ENCODE peak calls at places on chromosomes 13 and 19, in ten cellular contexts. One of them, this sample, is unnamed.

GRCh38 chr19:17473041-17473440 is 2.7 kb downstream of the SLC27A1 start:
- DNase-seq in bronchial epithelial cell: peak; percentile 67
- DNase-seq in foreskin keratinocyte: peak; percentile 63
- DNase-seq in hepatocyte: no peak
- DNase-seq in lower leg skin: no peak
- DNase-seq in lung: no peak
- DNase-seq in cardiac fibroblast: peak; percentile 77
- DNase-seq in CD8-positive, alpha-beta T cell: no peak
- DNase-seq in epithelial cell of esophagus: peak; percentile 74
- DNase-seq in heart right ventricle: no peak
- DNase-seq in this sample: peak; percentile 63

GRCh38 chr13:50085063-50085462 is 69.8 kb downstream of the KCNRG start:
- DNase-seq in bronchial epithelial cell: peak; percentile 37
- DNase-seq in heart right ventricle: no peak
- DNase-seq in hepatocyte: peak; percentile 72
- DNase-seq in epithelial cell of esophagus: peak; percentile 49
- DNase-seq in lower leg skin: no peak
- DNase-seq in foreskin keratinocyte: peak; percentile 21
- DNase-seq in cardiac fibroblast: peak; percentile 66
- DNase-seq in CD8-positive, alpha-beta T cell: no peak
- DNase-seq in lung: no peak
- DNase-seq in this sample: peak; percentile 51

GRCh38 chr19:10454267-10454666 is 33.9 kb downstream of the PDE4A start:
- DNase-seq in lower leg skin: no peak
- DNase-seq in lung: no peak
- DNase-seq in heart right ventricle: no peak
- DNase-seq in foreskin keratinocyte: no peak
- DNase-seq in cardiac fibroblast: peak; percentile 12
- DNase-seq in bronchial epithelial cell: no peak
- DNase-seq in hepatocyte: no peak
- DNase-seq in epithelial cell of esophagus: no peak
- DNase-seq in CD8-positive, alpha-beta T cell: no peak
- DNase-seq in this sample: peak; percentile 38

GRCh38 chr13:108257238-108257637 is 12.3 kb upstream of the TNFSF13B start:
- DNase-seq in epithelial cell of esophagus: no peak
- DNase-seq in cardiac fibroblast: no peak
- DNase-seq in CD8-positive, alpha-beta T cell: no peak
- DNase-seq in hepatocyte: no peak
- DNase-seq in bronchial epithelial cell: no peak
- DNase-seq in foreskin keratinocyte: no peak
- DNase-seq in heart right ventricle: no peak
- DNase-seq in lower leg skin: no peak
- DNase-seq in lung: no peak
- DNase-seq in this sample: no peak

GRCh38 chr19:21586341-21587116 is 81.1 kb downstream of the ZNF429 start:
- DNase-seq in lung: no peak
- DNase-seq in lower leg skin: no peak
- DNase-seq in CD8-positive, alpha-beta T cell: peak; percentile 23
- DNase-seq in epithelial cell of esophagus: no peak
- DNase-seq in cardiac fibroblast: no peak
- DNase-seq in bronchial epithelial cell: no peak
- DNase-seq in hepatocyte: peak; percentile 30
- DNase-seq in heart right ventricle: peak; percentile 51
- DNase-seq in foreskin keratinocyte: no peak
- DNase-seq in this sample: no peak

GRCh38 chr13:87557788-87558187 is 113.4 kb upstream of the SLITRK5 start:
- DNase-seq in heart right ventricle: no peak
- DNase-seq in hepatocyte: no peak
- DNase-seq in foreskin keratinocyte: no peak
- DNase-seq in CD8-positive, alpha-beta T cell: no peak
- DNase-seq in cardiac fibroblast: no peak
- DNase-seq in epithelial cell of esophagus: no peak
- DNase-seq in lung: no peak
- DNase-seq in lower leg skin: no peak
- DNase-seq in bronchial epithelial cell: no peak
- DNase-seq in this sample: no peak

GRCh38 chr13:75170321-75170720 is 311.6 kb downstream of the TBC1D4 start:
- DNase-seq in hepatocyte: no peak
- DNase-seq in epithelial cell of esophagus: no peak
- DNase-seq in lung: no peak
- DNase-seq in CD8-positive, alpha-beta T cell: no peak
- DNase-seq in lower leg skin: no peak
- DNase-seq in heart right ventricle: no peak
- DNase-seq in foreskin keratinocyte: no peak
- DNase-seq in bronchial epithelial cell: no peak
- DNase-seq in cardiac fibroblast: no peak
- DNase-seq in this sample: no peak

GRCh38 chr13:79413521-79413920 is 7.5 kb upstream of the RBM26 start:
- DNase-seq in bronchial epithelial cell: peak; percentile 64
- DNase-seq in heart right ventricle: no peak
- DNase-seq in CD8-positive, alpha-beta T cell: no peak
- DNase-seq in foreskin keratinocyte: peak; percentile 48
- DNase-seq in epithelial cell of esophagus: peak; percentile 39
- DNase-seq in cardiac fibroblast: no peak
- DNase-seq in hepatocyte: no peak
- DNase-seq in lower leg skin: no peak
- DNase-seq in lung: no peak
- DNase-seq in this sample: no peak

GRCh38 chr13:73401769-73402168 is 343.0 kb downstream of the KLF5 start:
- DNase-seq in CD8-positive, alpha-beta T cell: no peak
- DNase-seq in lower leg skin: no peak
- DNase-seq in cardiac fibroblast: no peak
- DNase-seq in epithelial cell of esophagus: no peak
- DNase-seq in bronchial epithelial cell: no peak
- DNase-seq in heart right ventricle: no peak
- DNase-seq in lung: no peak
- DNase-seq in foreskin keratinocyte: no peak
- DNase-seq in hepatocyte: no peak
- DNase-seq in this sample: peak; percentile 27

GRCh38 chr19:46661735-46662592 is 982 bp upstream of the DACT3 start:
- DNase-seq in cardiac fibroblast: peak; percentile 95
- DNase-seq in CD8-positive, alpha-beta T cell: peak; percentile 59
- DNase-seq in hepatocyte: peak; percentile 95
- DNase-seq in lung: peak; percentile 81
- DNase-seq in heart right ventricle: peak; percentile 80
- DNase-seq in epithelial cell of esophagus: peak; percentile 93
- DNase-seq in foreskin keratinocyte: peak; percentile 83
- DNase-seq in lower leg skin: peak; percentile 96
- DNase-seq in bronchial epithelial cell: peak; percentile 81
- DNase-seq in this sample: peak; percentile 88

GRCh38 chr19:46659151-46660007 is 1.6 kb downstream of the DACT3 start:
- DNase-seq in lower leg skin: no peak
- DNase-seq in lung: no peak
- DNase-seq in hepatocyte: peak; percentile 61
- DNase-seq in heart right ventricle: peak; percentile 39
- DNase-seq in bronchial epithelial cell: no peak
- DNase-seq in foreskin keratinocyte: no peak
- DNase-seq in epithelial cell of esophagus: no peak
- DNase-seq in cardiac fibroblast: no peak
- DNase-seq in CD8-positive, alpha-beta T cell: no peak
- DNase-seq in this sample: no peak

GRCh38 chr19:46660601-46661019 is 372 bp downstream of the DACT3 start:
- DNase-seq in foreskin keratinocyte: no peak
- DNase-seq in cardiac fibroblast: no peak
- DNase-seq in bronchial epithelial cell: no peak
- DNase-seq in CD8-positive, alpha-beta T cell: no peak
- DNase-seq in lower leg skin: no peak
- DNase-seq in heart right ventricle: no peak
- DNase-seq in hepatocyte: no peak
- DNase-seq in epithelial cell of esophagus: no peak
- DNase-seq in lung: no peak
- DNase-seq in this sample: no peak

GRCh38 chr19:46661020-46661731 is at the start of gene DACT3:
- DNase-seq in CD8-positive, alpha-beta T cell: peak; percentile 99
- DNase-seq in bronchial epithelial cell: peak; percentile 96
- DNase-seq in cardiac fibroblast: peak; percentile 100
- DNase-seq in heart right ventricle: peak; percentile 100
- DNase-seq in lower leg skin: peak; percentile 100
- DNase-seq in foreskin keratinocyte: peak; percentile 98
- DNase-seq in hepatocyte: peak; percentile 100
- DNase-seq in epithelial cell of esophagus: peak; percentile 100
- DNase-seq in lung: peak; percentile 100
- DNase-seq in this sample: peak; percentile 100

DNA sequence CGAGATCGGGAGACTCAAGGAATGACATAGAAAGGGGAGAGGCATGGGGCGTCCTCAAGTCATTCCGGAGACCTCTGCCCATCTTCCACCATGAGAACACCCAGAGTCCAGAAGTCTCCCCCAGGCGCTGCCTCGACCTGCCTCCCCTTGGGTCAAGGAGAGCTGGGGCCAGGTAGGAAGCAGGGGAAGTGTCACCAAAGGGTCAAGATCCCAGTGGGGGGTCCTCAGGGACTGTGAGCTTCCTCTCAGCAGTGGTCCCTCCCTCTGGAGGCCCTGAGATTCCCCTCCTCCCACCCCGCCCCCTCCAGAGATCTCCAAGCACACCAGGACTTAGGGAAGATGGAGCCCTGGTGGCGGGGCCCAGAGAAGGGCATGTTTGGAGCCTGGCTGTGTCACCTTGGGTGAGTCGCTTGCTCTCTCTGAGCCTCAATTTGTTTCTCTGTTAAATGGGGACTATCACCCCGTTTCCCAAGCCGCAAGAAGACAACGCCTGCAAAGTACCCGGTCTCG is 919 bp downstream of the DACT3 start:
- DNase-seq in bronchial epithelial cell: no peak
- DNase-seq in foreskin keratinocyte: no peak
- DNase-seq in cardiac fibroblast: peak; percentile 41
- DNase-seq in lung: no peak
- DNase-seq in CD8-positive, alpha-beta T cell: no peak
- DNase-seq in heart right ventricle: no peak
- DNase-seq in hepatocyte: peak; percentile 72
- DNase-seq in epithelial cell of esophagus: no peak
- DNase-seq in lower leg skin: no peak
- DNase-seq in this sample: no peak
- TF ChIP-seq CTCF in bronchial epithelial cell: no peak
- TF ChIP-seq CTCF in foreskin keratinocyte: no peak
- TF ChIP-seq CTCF in cardiac fibroblast: no peak
- TF ChIP-seq CTCF in lung: no peak
- TF ChIP-seq CTCF in CD8-positive, alpha-beta T cell: no peak
- TF ChIP-seq CTCF in heart right ventricle: no peak
- TF ChIP-seq CTCF in hepatocyte: no peak
- TF ChIP-seq CTCF in epithelial cell of esophagus: no peak
- TF ChIP-seq CTCF in lower leg skin: no peak
- TF ChIP-seq CTCF in this sample: no peak

GRCh38 chr13:30796132-30796832 is 60.9 kb downstream of the ALOX5AP start:
- DNase-seq in cardiac fibroblast: peak; percentile 62
- DNase-seq in hepatocyte: no peak
- DNase-seq in foreskin keratinocyte: peak; percentile 67
- DNase-seq in heart right ventricle: no peak
- DNase-seq in bronchial epithelial cell: peak; percentile 82
- DNase-seq in epithelial cell of esophagus: peak; percentile 75
- DNase-seq in CD8-positive, alpha-beta T cell: no peak
- DNase-seq in lower leg skin: peak; percentile 76
- DNase-seq in lung: no peak
- DNase-seq in this sample: peak; percentile 77

GRCh38 chr13:30789360-30789862 is 54.1 kb downstream of the ALOX5AP start:
- DNase-seq in heart right ventricle: no peak
- DNase-seq in bronchial epithelial cell: no peak
- DNase-seq in lower leg skin: no peak
- DNase-seq in hepatocyte: no peak
- DNase-seq in foreskin keratinocyte: no peak
- DNase-seq in lung: no peak
- DNase-seq in epithelial cell of esophagus: no peak
- DNase-seq in CD8-positive, alpha-beta T cell: no peak
- DNase-seq in cardiac fibroblast: no peak
- DNase-seq in this sample: no peak

GRCh38 chr13:30791354-30791921 is 56.1 kb downstream of the ALOX5AP start:
- DNase-seq in lower leg skin: no peak
- DNase-seq in cardiac fibroblast: peak; percentile 29
- DNase-seq in foreskin keratinocyte: no peak
- DNase-seq in epithelial cell of esophagus: no peak
- DNase-seq in bronchial epithelial cell: no peak
- DNase-seq in CD8-positive, alpha-beta T cell: no peak
- DNase-seq in heart right ventricle: peak; percentile 69
- DNase-seq in lung: no peak
- DNase-seq in hepatocyte: no peak
- DNase-seq in this sample: no peak

GRCh38 chr13:30790592-30790991 is 55.2 kb downstream of the ALOX5AP start:
- DNase-seq in hepatocyte: no peak
- DNase-seq in foreskin keratinocyte: no peak
- DNase-seq in heart right ventricle: no peak
- DNase-seq in lung: no peak
- DNase-seq in cardiac fibroblast: no peak
- DNase-seq in epithelial cell of esophagus: no peak
- DNase-seq in bronchial epithelial cell: no peak
- DNase-seq in lower leg skin: no peak
- DNase-seq in CD8-positive, alpha-beta T cell: no peak
- DNase-seq in this sample: no peak

GRCh38 chr13:30792257-30793000 is 57.1 kb downstream of the ALOX5AP start:
- DNase-seq in heart right ventricle: peak; percentile 71
- DNase-seq in cardiac fibroblast: peak; percentile 95
- DNase-seq in foreskin keratinocyte: peak; percentile 78
- DNase-seq in lower leg skin: peak; percentile 92
- DNase-seq in lung: peak; percentile 55
- DNase-seq in hepatocyte: peak; percentile 81
- DNase-seq in epithelial cell of esophagus: peak; percentile 95
- DNase-seq in CD8-positive, alpha-beta T cell: no peak
- DNase-seq in bronchial epithelial cell: peak; percentile 91
- DNase-seq in this sample: peak; percentile 92
- TF ChIP-seq CTCF in heart right ventricle: peak; percentile 36
- TF ChIP-seq CTCF in cardiac fibroblast: peak; percentile 76
- TF ChIP-seq CTCF in foreskin keratinocyte: peak; percentile 46
- TF ChIP-seq CTCF in lower leg skin: no peak
- TF ChIP-seq CTCF in lung: no peak
- TF ChIP-seq CTCF in hepatocyte: peak; percentile 32
- TF ChIP-seq CTCF in epithelial cell of esophagus: peak; percentile 38
- TF ChIP-seq CTCF in CD8-positive, alpha-beta T cell: no peak
- TF ChIP-seq CTCF in bronchial epithelial cell: peak; percentile 44
- TF ChIP-seq CTCF in this sample: peak; percentile 42

GRCh38 chr19:48661746-48662145 is 11.1 kb downstream of the NTN5 start:
- DNase-seq in heart right ventricle: no peak
- DNase-seq in cardiac fibroblast: no peak
- DNase-seq in hepatocyte: no peak
- DNase-seq in bronchial epithelial cell: no peak
- DNase-seq in foreskin keratinocyte: no peak
- DNase-seq in CD8-positive, alpha-beta T cell: no peak
- DNase-seq in lower leg skin: no peak
- DNase-seq in lung: no peak
- DNase-seq in epithelial cell of esophagus: no peak
- DNase-seq in this sample: no peak
- TF ChIP-seq CTCF in heart right ventricle: no peak
- TF ChIP-seq CTCF in cardiac fibroblast: no peak
- TF ChIP-seq CTCF in hepatocyte: no peak
- TF ChIP-seq CTCF in bronchial epithelial cell: no peak
- TF ChIP-seq CTCF in foreskin keratinocyte: no peak
- TF ChIP-seq CTCF in CD8-positive, alpha-beta T cell: no peak
- TF ChIP-seq CTCF in lower leg skin: no peak
- TF ChIP-seq CTCF in lung: no peak
- TF ChIP-seq CTCF in epithelial cell of esophagus: no peak
- TF ChIP-seq CTCF in this sample: no peak

DNA sequence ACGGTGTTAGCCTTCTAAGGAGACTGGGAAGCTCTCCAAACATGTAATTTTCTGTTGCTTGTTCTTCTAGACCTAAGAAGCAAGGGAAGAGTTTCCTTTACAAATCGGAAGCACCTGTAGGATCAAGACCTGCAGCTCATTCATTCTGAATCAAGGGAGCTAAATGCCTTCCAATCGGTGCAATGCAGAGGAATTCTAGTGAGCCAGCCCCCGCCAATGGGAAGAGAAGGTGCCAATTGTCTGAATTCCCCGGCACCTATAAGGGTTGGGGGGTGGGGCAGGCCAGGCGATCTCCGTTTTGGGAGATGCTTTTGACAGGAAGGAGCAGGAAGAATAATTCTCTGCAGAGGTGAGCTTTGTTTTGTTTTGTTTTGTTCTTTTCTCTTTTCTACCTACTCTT is 7.1 kb upstream of the NLRP13 start:
- DNase-seq in lung: no peak
- DNase-seq in lower leg skin: peak; percentile 67
- DNase-seq in heart right ventricle: no peak
- DNase-seq in foreskin keratinocyte: no peak
- DNase-seq in cardiac fibroblast: no peak
- DNase-seq in CD8-positive, alpha-beta T cell: no peak
- DNase-seq in bronchial epithelial cell: no peak
- DNase-seq in hepatocyte: no peak
- DNase-seq in epithelial cell of esophagus: no peak
- DNase-seq in this sample: no peak
- TF ChIP-seq CTCF in lung: no peak
- TF ChIP-seq CTCF in lower leg skin: no peak
- TF ChIP-seq CTCF in heart right ventricle: no peak
- TF ChIP-seq CTCF in foreskin keratinocyte: no peak
- TF ChIP-seq CTCF in cardiac fibroblast: no peak
- TF ChIP-seq CTCF in CD8-positive, alpha-beta T cell: no peak
- TF ChIP-seq CTCF in bronchial epithelial cell: no peak
- TF ChIP-seq CTCF in hepatocyte: no peak
- TF ChIP-seq CTCF in epithelial cell of esophagus: no peak
- TF ChIP-seq CTCF in this sample: no peak